ENCODE peak calls at places on chromosomes 5 and 9, in eight cellular contexts. One of them, this sample, is unnamed.

GRCh38 chr5:69046375-69046957 is 47.3 kb upstream of the SLC30A5 start:
- DNase-seq in heart right ventricle: no peak
- DNase-seq in tibial artery: no peak
- DNase-seq in PC-9: no peak
- DNase-seq in Panc1: no peak
- DNase-seq in cardiac muscle cell: no peak
- DNase-seq in OCI-LY7: no peak
- DNase-seq in A549: peak; percentile 68
- DNase-seq in this sample: no peak

GRCh38 chr9:10059044-10059443 is 553.8 kb downstream of the PTPRD start:
- DNase-seq in cardiac muscle cell: no peak
- DNase-seq in A549: peak; percentile 5
- DNase-seq in OCI-LY7: no peak
- DNase-seq in tibial artery: no peak
- DNase-seq in PC-9: no peak
- DNase-seq in Panc1: no peak
- DNase-seq in heart right ventricle: no peak
- DNase-seq in this sample: no peak

GRCh38 chr5:64040496-64040895 is 78.3 kb upstream of the HTR1A start:
- DNase-seq in tibial artery: no peak
- DNase-seq in PC-9: no peak
- DNase-seq in heart right ventricle: no peak
- DNase-seq in A549: no peak
- DNase-seq in cardiac muscle cell: no peak
- DNase-seq in OCI-LY7: no peak
- DNase-seq in Panc1: no peak
- DNase-seq in this sample: no peak

GRCh38 chr9:27413507-27414214 is 110.4 kb upstream of the IFNK start:
- DNase-seq in cardiac muscle cell: no peak
- DNase-seq in tibial artery: no peak
- DNase-seq in A549: no peak
- DNase-seq in Panc1: no peak
- DNase-seq in PC-9: no peak
- DNase-seq in heart right ventricle: no peak
- DNase-seq in OCI-LY7: no peak
- DNase-seq in this sample: no peak

GRCh38 chr5:172904643-172905345 is 54.4 kb upstream of the RPL26L1 start:
- DNase-seq in heart right ventricle: peak; percentile 77
- DNase-seq in A549: peak; percentile 78
- DNase-seq in OCI-LY7: no peak
- DNase-seq in cardiac muscle cell: no peak
- DNase-seq in tibial artery: peak; percentile 83
- DNase-seq in PC-9: peak; percentile 98
- DNase-seq in Panc1: no peak
- DNase-seq in this sample: peak; percentile 76

GRCh38 chr9:118059520-118060278 is 355.5 kb downstream of the TLR4 start:
- DNase-seq in Panc1: no peak
- DNase-seq in A549: peak; percentile 2
- DNase-seq in OCI-LY7: peak; percentile 41
- DNase-seq in PC-9: no peak
- DNase-seq in heart right ventricle: no peak
- DNase-seq in cardiac muscle cell: peak; percentile 84
- DNase-seq in tibial artery: no peak
- DNase-seq in this sample: no peak

GRCh38 chr5:134590992-134591659 is 41.5 kb downstream of the SAR1B start:
- DNase-seq in heart right ventricle: no peak
- DNase-seq in PC-9: peak; percentile 94
- DNase-seq in A549: no peak
- DNase-seq in tibial artery: no peak
- DNase-seq in OCI-LY7: no peak
- DNase-seq in Panc1: no peak
- DNase-seq in cardiac muscle cell: peak; percentile 35
- DNase-seq in this sample: no peak

GRCh38 chr5:139660916-139661814 is 13.0 kb downstream of the CXXC5 start:
- DNase-seq in cardiac muscle cell: no peak
- DNase-seq in heart right ventricle: peak; percentile 82
- DNase-seq in A549: peak; percentile 64
- DNase-seq in Panc1: peak; percentile 55
- DNase-seq in OCI-LY7: no peak
- DNase-seq in PC-9: peak; percentile 87
- DNase-seq in tibial artery: peak; percentile 96
- DNase-seq in this sample: peak; percentile 63

GRCh38 chr5:76791461-76791860 is 27.4 kb upstream of the F2RL1 start:
- DNase-seq in A549: no peak
- DNase-seq in OCI-LY7: no peak
- DNase-seq in Panc1: no peak
- DNase-seq in PC-9: no peak
- DNase-seq in cardiac muscle cell: no peak
- DNase-seq in heart right ventricle: no peak
- DNase-seq in tibial artery: no peak
- DNase-seq in this sample: no peak

GRCh38 chr5:111226556-111226955 is 2.4 kb downstream of the CAMK4 start:
- DNase-seq in heart right ventricle: no peak
- DNase-seq in A549: no peak
- DNase-seq in tibial artery: no peak
- DNase-seq in cardiac muscle cell: no peak
- DNase-seq in OCI-LY7: no peak
- DNase-seq in Panc1: no peak
- DNase-seq in PC-9: no peak
- DNase-seq in this sample: no peak

GRCh38 chr5:111223086-111223789 is 946 bp upstream of the CAMK4 start:
- DNase-seq in Panc1: no peak
- DNase-seq in OCI-LY7: no peak
- DNase-seq in cardiac muscle cell: no peak
- DNase-seq in tibial artery: no peak
- DNase-seq in PC-9: no peak
- DNase-seq in A549: no peak
- DNase-seq in heart right ventricle: no peak
- DNase-seq in this sample: no peak

GRCh38 chr5:111225926-111226325 is 1.7 kb downstream of the CAMK4 start:
- DNase-seq in tibial artery: no peak
- DNase-seq in cardiac muscle cell: no peak
- DNase-seq in PC-9: no peak
- DNase-seq in heart right ventricle: no peak
- DNase-seq in Panc1: no peak
- DNase-seq in A549: no peak
- DNase-seq in OCI-LY7: peak; percentile 40
- DNase-seq in this sample: no peak

GRCh38 chr5:111224561-111224989 is 391 bp downstream of the CAMK4 start:
- DNase-seq in tibial artery: no peak
- DNase-seq in OCI-LY7: no peak
- DNase-seq in cardiac muscle cell: no peak
- DNase-seq in heart right ventricle: no peak
- DNase-seq in Panc1: no peak
- DNase-seq in A549: no peak
- DNase-seq in PC-9: no peak
- DNase-seq in this sample: no peak

GRCh38 chr5:111223790-111224560 is at the start of gene CAMK4:
- DNase-seq in A549: peak; percentile 18
- DNase-seq in cardiac muscle cell: peak; percentile 85
- DNase-seq in OCI-LY7: peak; percentile 82
- DNase-seq in heart right ventricle: peak; percentile 55
- DNase-seq in tibial artery: peak; percentile 45
- DNase-seq in Panc1: no peak
- DNase-seq in PC-9: no peak
- DNase-seq in this sample: peak; percentile 41
- H3K27ac ChIP-seq in A549: no peak within 1 kb of the TSS
- H3K27ac ChIP-seq in cardiac muscle cell: no peak within 1 kb of the TSS
- H3K27ac ChIP-seq in OCI-LY7: peak within 1 kb of the TSS; percentile 49
- H3K27ac ChIP-seq in heart right ventricle: no peak within 1 kb of the TSS
- H3K27ac ChIP-seq in tibial artery: peak within 1 kb of the TSS; percentile 25
- H3K27ac ChIP-seq in Panc1: no peak within 1 kb of the TSS
- H3K27ac ChIP-seq in PC-9: no peak within 1 kb of the TSS
- H3K27ac ChIP-seq in this sample: peak within 1 kb of the TSS; percentile 15

DNA sequence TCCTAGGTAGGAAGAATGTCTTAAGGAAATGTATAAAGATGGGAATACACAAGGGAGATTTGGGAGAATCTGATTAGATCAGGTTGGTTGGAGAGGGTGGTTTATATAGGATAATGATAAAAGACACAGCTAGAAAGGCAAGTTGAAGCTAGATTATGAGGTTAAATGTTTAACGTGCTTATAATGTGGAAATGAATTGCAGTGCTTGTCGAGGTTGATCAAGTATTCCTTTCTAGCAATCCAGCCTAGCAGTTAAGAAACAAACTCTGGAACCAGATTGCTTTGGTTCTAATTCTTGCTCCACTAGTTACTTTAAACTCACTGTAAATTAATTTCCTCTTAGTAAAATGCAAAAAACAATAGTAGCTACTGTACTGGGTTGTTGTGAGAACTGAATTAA is 76.5 kb downstream of the NIPBL start:
- DNase-seq in A549: no peak
- DNase-seq in Panc1: no peak
- DNase-seq in heart right ventricle: no peak
- DNase-seq in cardiac muscle cell: no peak
- DNase-seq in PC-9: no peak
- DNase-seq in tibial artery: no peak
- DNase-seq in OCI-LY7: no peak
- DNase-seq in this sample: no peak
- H3K27ac ChIP-seq in A549: no peak overlapping the region
- H3K27ac ChIP-seq in Panc1: no peak overlapping the region
- H3K27ac ChIP-seq in heart right ventricle: no peak overlapping the region
- H3K27ac ChIP-seq in cardiac muscle cell: no peak overlapping the region
- H3K27ac ChIP-seq in PC-9: no peak overlapping the region
- H3K27ac ChIP-seq in tibial artery: no peak overlapping the region
- H3K27ac ChIP-seq in OCI-LY7: no peak overlapping the region
- H3K27ac ChIP-seq in this sample: no peak overlapping the region

GRCh38 chr5:88145603-88146467 is 122.8 kb downstream of the TMEM161B start:
- DNase-seq in OCI-LY7: no peak
- DNase-seq in A549: no peak
- DNase-seq in cardiac muscle cell: peak; percentile 23
- DNase-seq in PC-9: no peak
- DNase-seq in Panc1: no peak
- DNase-seq in heart right ventricle: no peak
- DNase-seq in tibial artery: no peak
- DNase-seq in this sample: peak; percentile 43
- H3K27ac ChIP-seq in OCI-LY7: no peak overlapping the region
- H3K27ac ChIP-seq in A549: no peak overlapping the region
- H3K27ac ChIP-seq in cardiac muscle cell: no peak overlapping the region
- H3K27ac ChIP-seq in PC-9: no peak overlapping the region
- H3K27ac ChIP-seq in Panc1: no peak overlapping the region
- H3K27ac ChIP-seq in heart right ventricle: no peak overlapping the region
- H3K27ac ChIP-seq in tibial artery: no peak overlapping the region
- H3K27ac ChIP-seq in this sample: peak overlapping the region; percentile 84

GRCh38 chr9:129572052-129572425 is 48.9 kb downstream of the C9orf50 start:
- DNase-seq in cardiac muscle cell: no peak
- DNase-seq in tibial artery: no peak
- DNase-seq in OCI-LY7: no peak
- DNase-seq in PC-9: no peak
- DNase-seq in heart right ventricle: no peak
- DNase-seq in Panc1: no peak
- DNase-seq in A549: no peak
- DNase-seq in this sample: no peak
- H3K27ac ChIP-seq in cardiac muscle cell: no peak overlapping the region
- H3K27ac ChIP-seq in tibial artery: peak overlapping the region; percentile 92
- H3K27ac ChIP-seq in OCI-LY7: no peak overlapping the region
- H3K27ac ChIP-seq in PC-9: no peak overlapping the region
- H3K27ac ChIP-seq in heart right ventricle: no peak overlapping the region
- H3K27ac ChIP-seq in Panc1: no peak overlapping the region
- H3K27ac ChIP-seq in A549: peak overlapping the region; percentile 100
- H3K27ac ChIP-seq in this sample: peak overlapping the region; percentile 74

DNA sequence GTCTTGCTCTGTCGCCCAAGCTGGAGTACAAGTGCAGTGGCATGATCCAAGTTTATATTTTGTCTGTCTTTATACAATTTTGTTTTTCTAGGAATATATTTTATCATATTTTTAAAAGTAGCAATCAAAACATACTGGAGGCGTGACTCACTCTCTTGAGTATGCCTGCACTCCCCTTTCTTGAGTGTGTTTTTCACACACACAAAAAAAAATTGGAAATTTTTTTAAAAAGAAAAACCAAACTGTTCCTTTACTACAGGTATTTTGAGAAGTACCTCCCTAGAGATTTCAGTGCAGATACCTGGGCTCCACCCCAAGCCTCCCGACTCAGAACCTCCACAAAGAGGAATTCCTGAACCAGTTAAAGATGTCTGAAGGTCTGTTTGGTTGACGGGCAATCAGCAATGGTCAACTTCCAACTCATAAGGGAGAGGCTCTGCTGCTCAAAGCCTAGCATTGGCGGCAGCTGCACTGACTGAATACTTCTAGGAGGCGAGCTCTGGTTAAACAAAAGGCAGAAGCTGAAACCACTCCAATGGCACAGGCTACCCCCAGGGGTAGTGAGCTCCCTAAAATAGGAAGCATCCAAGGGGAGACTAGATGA is 27.4 kb downstream of the PDE6A start:
- DNase-seq in PC-9: peak; percentile 69
- DNase-seq in Panc1: no peak
- DNase-seq in heart right ventricle: no peak
- DNase-seq in cardiac muscle cell: no peak
- DNase-seq in tibial artery: no peak
- DNase-seq in OCI-LY7: no peak
- DNase-seq in A549: no peak
- DNase-seq in this sample: no peak
- H3K27ac ChIP-seq in PC-9: peak overlapping the region; percentile 91
- H3K27ac ChIP-seq in Panc1: peak overlapping the region; percentile 17
- H3K27ac ChIP-seq in heart right ventricle: no peak overlapping the region
- H3K27ac ChIP-seq in cardiac muscle cell: no peak overlapping the region
- H3K27ac ChIP-seq in tibial artery: peak overlapping the region; percentile 62
- H3K27ac ChIP-seq in OCI-LY7: no peak overlapping the region
- H3K27ac ChIP-seq in A549: no peak overlapping the region
- H3K27ac ChIP-seq in this sample: no peak overlapping the region

GRCh38 chr5:14211818-14212799 is 69.0 kb downstream of the TRIO start:
- DNase-seq in cardiac muscle cell: no peak
- DNase-seq in PC-9: no peak
- DNase-seq in tibial artery: no peak
- DNase-seq in Panc1: no peak
- DNase-seq in OCI-LY7: peak; percentile 63
- DNase-seq in heart right ventricle: no peak
- DNase-seq in A549: no peak
- DNase-seq in this sample: no peak
- H3K27ac ChIP-seq in cardiac muscle cell: no peak overlapping the region
- H3K27ac ChIP-seq in PC-9: peak overlapping the region; percentile 16
- H3K27ac ChIP-seq in tibial artery: no peak overlapping the region
- H3K27ac ChIP-seq in Panc1: peak overlapping the region; percentile 99
- H3K27ac ChIP-seq in OCI-LY7: peak overlapping the region; percentile 97
- H3K27ac ChIP-seq in heart right ventricle: no peak overlapping the region
- H3K27ac ChIP-seq in A549: peak overlapping the region; percentile 46
- H3K27ac ChIP-seq in this sample: no peak overlapping the region

DNA sequence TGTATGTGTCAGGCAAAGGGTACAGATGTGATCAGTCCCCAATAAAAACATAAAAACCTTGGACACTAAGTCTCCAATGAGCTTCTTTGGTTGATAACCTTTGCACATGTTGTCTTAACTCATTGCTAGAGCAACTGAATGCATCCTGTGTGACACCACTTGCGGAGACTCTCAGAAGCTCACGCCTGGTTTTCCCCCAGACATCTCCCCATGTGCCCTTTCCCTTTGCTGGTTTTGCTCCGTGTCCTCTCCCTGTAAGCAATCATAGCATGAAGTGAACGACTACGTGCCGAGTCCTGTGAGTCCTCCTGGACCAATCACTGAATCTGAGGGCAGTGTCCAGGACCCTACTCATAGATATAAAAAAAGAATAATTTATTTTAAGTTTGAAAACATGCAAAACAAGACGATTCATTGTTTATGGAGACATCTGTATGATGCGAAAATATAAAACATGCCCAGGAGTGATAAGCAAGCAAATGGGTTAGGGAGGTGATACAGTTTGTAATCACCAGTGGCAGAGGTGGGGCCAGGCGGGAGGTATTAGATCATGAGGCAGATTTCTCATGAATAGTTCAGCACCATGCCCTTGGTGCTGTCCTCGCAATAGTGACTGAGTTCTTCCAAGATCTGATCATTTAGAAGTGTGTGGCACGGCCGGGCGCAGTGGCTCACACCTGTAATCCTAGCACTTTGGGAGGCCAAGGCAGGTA is 115.5 kb downstream of the MED10 start:
- DNase-seq in A549: no peak
- DNase-seq in cardiac muscle cell: no peak
- DNase-seq in Panc1: no peak
- DNase-seq in PC-9: no peak
- DNase-seq in OCI-LY7: no peak
- DNase-seq in heart right ventricle: no peak
- DNase-seq in tibial artery: no peak
- DNase-seq in this sample: no peak
- H3K27ac ChIP-seq in A549: no peak overlapping the region
- H3K27ac ChIP-seq in cardiac muscle cell: no peak overlapping the region
- H3K27ac ChIP-seq in Panc1: no peak overlapping the region
- H3K27ac ChIP-seq in PC-9: no peak overlapping the region
- H3K27ac ChIP-seq in OCI-LY7: no peak overlapping the region
- H3K27ac ChIP-seq in heart right ventricle: no peak overlapping the region
- H3K27ac ChIP-seq in tibial artery: no peak overlapping the region
- H3K27ac ChIP-seq in this sample: no peak overlapping the region